ENCODE peak calls at places on chromosomes 7 and 10, in ten cellular contexts. M, O, V, X, R, L, S, D, Z and Q are unnamed samples.

GRCh38 chr10:43452356-43452914 is 15.5 kb downstream of the ZNF487 start:
- DNase-seq in M (no peak), O (no peak), V (no peak), X (no peak), R (no peak), L (no peak), S (peak), D (no peak), Z (no peak), Q (peak)

GRCh38 chr10:11148131-11148530 is 130.5 kb downstream of the CELF2 start:
- DNase-seq in M (no peak), O (no peak), V (no peak), X (no peak), R (no peak), L (no peak), S (no peak), D (no peak), Z (no peak), Q (no peak)

GRCh38 chr10:80686734-80687561 is 149.2 kb downstream of the SH2D4B start:
- DNase-seq in M (no peak), O (no peak), V (no peak), X (no peak), R (no peak), L (no peak), S (no peak), D (no peak), Z (no peak), Q (no peak)

GRCh38 chr10:127940866-127941640 is 34.1 kb downstream of the PTPRE start:
- DNase-seq in M (no peak), O (no peak), V (no peak), X (no peak), R (no peak), L (no peak), S (no peak), D (no peak), Z (no peak), Q (no peak)

GRCh38 chr7:87038993-87039716 is 20.3 kb downstream of the ELAPOR2 start:
- DNase-seq in M (no peak), O (no peak), V (no peak), X (no peak), R (no peak), L (no peak), S (no peak), D (no peak), Z (no peak), Q (peak)

GRCh38 chr10:19941206-19941880 is 125.1 kb downstream of the PLXDC2 start:
- DNase-seq in M (no peak), O (no peak), V (no peak), X (no peak), R (no peak), L (no peak), S (no peak), D (no peak), Z (no peak), Q (no peak)

GRCh38 chr7:42237162-42237821 is at the start of gene GLI3:
- DNase-seq in M (peak), O (peak), V (peak), X (peak), R (peak), L (no peak), S (peak), D (peak), Z (no peak), Q (peak)

GRCh38 chr7:7932553-7932952 is 36.0 kb upstream of the GLCCI1 start:
- DNase-seq in M (no peak), O (no peak), V (no peak), X (no peak), R (no peak), L (no peak), S (peak), D (no peak), Z (no peak), Q (peak)

GRCh38 chr7:26863504-26864308 is 684 bp downstream of the SKAP2 start:
- DNase-seq in M (no peak), O (no peak), V (peak), X (no peak), R (no peak), L (peak), S (no peak), D (no peak), Z (no peak), Q (no peak)

GRCh38 chr10:28200804-28201203 is 102.1 kb downstream of the MPP7 start:
- DNase-seq in M (no peak), O (no peak), V (no peak), X (no peak), R (no peak), L (no peak), S (no peak), D (no peak), Z (no peak), Q (no peak)

GRCh38 chr7:157792954-157793353 is 456.1 kb downstream of the DNAJB6 start:
- DNase-seq in M (no peak), O (no peak), V (no peak), X (no peak), R (no peak), L (no peak), S (no peak), D (no peak), Z (no peak), Q (no peak)

GRCh38 chr7:142611566-142612250 is 137.6 kb upstream of the PRSS1 start:
- DNase-seq in M (no peak), O (peak), V (no peak), X (no peak), R (no peak), L (no peak), S (no peak), D (no peak), Z (no peak), Q (no peak)

GRCh38 chr10:132628966-132629900 is 91.6 kb downstream of the INPP5A start:
- DNase-seq in M (peak), O (no peak), V (no peak), X (peak), R (peak), L (no peak), S (no peak), D (no peak), Z (no peak), Q (no peak)

GRCh38 chr7:159107052-159107892 is 37.4 kb downstream of the VIPR2 start:
- DNase-seq in M (no peak), O (no peak), V (no peak), X (no peak), R (no peak), L (no peak), S (no peak), D (no peak), Z (no peak), Q (no peak)

GRCh38 chr7:66140924-66141323 is 26.3 kb downstream of the CRCP start:
- DNase-seq in M (peak), O (peak), V (peak), X (peak), R (peak), L (no peak), S (peak), D (peak), Z (no peak), Q (peak)

GRCh38 chr10:43707755-43708154 is 59.1 kb upstream of the ZNF32 start:
- DNase-seq in M (no peak), O (no peak), V (no peak), X (no peak), R (no peak), L (no peak), S (no peak), D (no peak), Z (no peak), Q (no peak)

GRCh38 chr10:122671355-122671754 is 28.3 kb downstream of the C10orf120 start:
- DNase-seq in M (no peak), O (no peak), V (no peak), X (no peak), R (no peak), L (no peak), S (no peak), D (no peak), Z (no peak), Q (peak)

GRCh38 chr10:88395677-88396076 is 187.4 kb downstream of the RNLS start:
- DNase-seq in M (no peak), O (no peak), V (peak), X (no peak), R (no peak), L (no peak), S (peak), D (no peak), Z (no peak), Q (peak)

GRCh38 chr10:113216068-113216467 is 266.0 kb downstream of the TCF7L2 start:
- DNase-seq in M (no peak), O (no peak), V (peak), X (no peak), R (no peak), L (no peak), S (peak), D (no peak), Z (no peak), Q (peak)

GRCh38 chr10:31754803-31755624 is 173.6 kb downstream of the ARHGAP12 start:
- DNase-seq in M (no peak), O (no peak), V (peak), X (peak), R (no peak), L (no peak), S (peak), D (no peak), Z (no peak), Q (peak)

GRCh38 chr10:31595992-31596391 is 277.0 kb downstream of the ZEB1 start:
- DNase-seq in M (no peak), O (no peak), V (no peak), X (no peak), R (no peak), L (no peak), S (no peak), D (no peak), Z (no peak), Q (no peak)

GRCh38 chr7:6268909-6269306 is 3.5 kb downstream of the CYTH3 start:
- DNase-seq in M (no peak), O (peak), V (no peak), X (peak), R (no peak), L (no peak), S (no peak), D (no peak), Z (no peak), Q (no peak)

GRCh38 chr10:28326516-28327493 is 23.9 kb upstream of the MPP7 start:
- DNase-seq in M (peak), O (peak), V (peak), X (no peak), R (no peak), L (no peak), S (peak), D (no peak), Z (no peak), Q (peak)

GRCh38 chr10:90193240-90193985 is 492.0 kb downstream of the KIF20B start:
- DNase-seq in M (no peak), O (no peak), V (peak), X (no peak), R (no peak), L (no peak), S (no peak), D (no peak), Z (no peak), Q (no peak)

GRCh38 chr10:121058082-121058481 is 206.9 kb downstream of the WDR11 start:
- DNase-seq in M (no peak), O (no peak), V (no peak), X (no peak), R (no peak), L (no peak), S (no peak), D (no peak), Z (no peak), Q (no peak)

GRCh38 chr10:118730699-118731456 is 23.9 kb downstream of the CACUL1 start:
- DNase-seq in M (no peak), O (peak), V (no peak), X (no peak), R (no peak), L (no peak), S (peak), D (no peak), Z (no peak), Q (peak)

GRCh38 chr7:132138817-132139216 is 437.5 kb downstream of the PLXNA4 start:
- DNase-seq in M (no peak), O (no peak), V (peak), X (no peak), R (no peak), L (no peak), S (peak), D (no peak), Z (no peak), Q (no peak)

GRCh38 chr10:58621379-58622077 is 108.9 kb downstream of the BICC1 start:
- DNase-seq in M (no peak), O (no peak), V (no peak), X (no peak), R (no peak), L (no peak), S (no peak), D (no peak), Z (no peak), Q (no peak)

GRCh38 chr10:21172774-21173432 is 275.8 kb upstream of the NEBL start:
- DNase-seq in M (no peak), O (peak), V (no peak), X (peak), R (no peak), L (no peak), S (no peak), D (no peak), Z (no peak), Q (no peak)

GRCh38 chr7:142383826-142384507 is 126.1 kb upstream of the PRSS58 start:
- DNase-seq in M (no peak), O (no peak), V (no peak), X (no peak), R (no peak), L (no peak), S (no peak), D (no peak), Z (no peak), Q (no peak)

GRCh38 chr10:84039957-84040356 is 99.4 kb upstream of the GHITM start:
- DNase-seq in M (no peak), O (no peak), V (no peak), X (no peak), R (no peak), L (no peak), S (no peak), D (no peak), Z (no peak), Q (no peak)

GRCh38 chr10:66639351-66639750 is 286.5 kb upstream of the LRRTM3 start:
- DNase-seq in M (no peak), O (no peak), V (peak), X (no peak), R (no peak), L (no peak), S (no peak), D (no peak), Z (no peak), Q (no peak)

GRCh38 chr7:69465262-69465661 is 133.0 kb upstream of the AUTS2 start:
- DNase-seq in M (no peak), O (no peak), V (no peak), X (no peak), R (no peak), L (no peak), S (no peak), D (no peak), Z (no peak), Q (no peak)

GRCh38 chr7:13144622-13145021 is 457.2 kb downstream of the ARL4A start:
- DNase-seq in M (no peak), O (no peak), V (peak), X (no peak), R (no peak), L (no peak), S (no peak), D (no peak), Z (no peak), Q (no peak)
- TF ChIP-seq CTCF in M (no peak), O (no peak), V (no peak), X (no peak), R (no peak), L (no peak), S (no peak), D (no peak), Z (no peak), Q (no peak)

DNA sequence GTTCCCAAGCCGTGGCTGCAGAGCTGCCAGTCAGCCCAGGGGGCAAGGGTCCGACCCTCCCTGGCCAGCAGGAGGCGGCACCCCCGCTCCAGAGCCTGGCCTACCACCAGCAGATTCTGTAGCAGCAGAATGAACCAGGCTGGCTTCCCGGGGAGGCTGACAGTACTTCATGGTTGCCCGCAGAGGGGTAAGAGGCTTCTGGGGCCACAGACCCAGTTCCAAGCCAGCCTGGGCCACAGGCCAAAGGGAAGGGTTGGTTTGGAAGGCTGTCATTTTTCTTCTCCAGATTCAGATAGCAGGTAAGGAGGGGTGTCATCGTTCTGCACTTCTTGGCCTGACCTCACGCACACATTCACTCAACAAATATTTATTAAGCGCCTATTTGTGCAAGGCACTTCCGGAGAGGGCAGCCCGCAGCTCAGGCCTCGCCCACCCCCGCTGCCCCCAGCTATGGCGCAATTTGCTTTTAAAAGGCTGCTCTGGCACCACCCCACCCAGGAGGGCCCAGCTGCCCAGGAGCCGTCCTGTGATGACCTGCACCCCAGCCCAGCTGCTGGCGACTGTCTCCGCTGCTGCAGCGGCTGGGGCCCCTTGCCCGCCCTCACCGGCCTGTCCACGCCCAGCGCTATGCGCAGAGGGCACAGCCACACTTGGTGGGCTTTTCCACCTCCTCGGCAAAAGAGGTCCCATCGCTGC is 168.5 kb downstream of the LCOR start:
- DNase-seq in M (no peak), O (peak), V (no peak), X (peak), R (no peak), L (no peak), S (peak), D (no peak), Z (no peak), Q (peak)
- TF ChIP-seq CTCF in M (no peak), O (no peak), V (no peak), X (peak), R (no peak), L (no peak), S (no peak), D (no peak), Z (no peak), Q (no peak)

GRCh38 chr10:102919992-102920736 is 2.1 kb downstream of the CNNM2 start:
- DNase-seq in M (no peak), O (no peak), V (no peak), X (peak), R (no peak), L (no peak), S (no peak), D (no peak), Z (no peak), Q (no peak)

GRCh38 chr10:102918817-102919236 is 733 bp downstream of the CNNM2 start:
- DNase-seq in M (peak), O (peak), V (no peak), X (peak), R (no peak), L (peak), S (no peak), D (no peak), Z (no peak), Q (no peak)

GRCh38 chr10:102919237-102919959 is 1.3 kb downstream of the CNNM2 start:
- DNase-seq in M (no peak), O (peak), V (peak), X (peak), R (peak), L (no peak), S (no peak), D (no peak), Z (no peak), Q (no peak)

GRCh38 chr10:102917314-102917961 is 656 bp upstream of the CNNM2 start:
- DNase-seq in M (peak), O (peak), V (peak), X (peak), R (peak), L (peak), S (peak), D (peak), Z (peak), Q (peak)

DNA sequence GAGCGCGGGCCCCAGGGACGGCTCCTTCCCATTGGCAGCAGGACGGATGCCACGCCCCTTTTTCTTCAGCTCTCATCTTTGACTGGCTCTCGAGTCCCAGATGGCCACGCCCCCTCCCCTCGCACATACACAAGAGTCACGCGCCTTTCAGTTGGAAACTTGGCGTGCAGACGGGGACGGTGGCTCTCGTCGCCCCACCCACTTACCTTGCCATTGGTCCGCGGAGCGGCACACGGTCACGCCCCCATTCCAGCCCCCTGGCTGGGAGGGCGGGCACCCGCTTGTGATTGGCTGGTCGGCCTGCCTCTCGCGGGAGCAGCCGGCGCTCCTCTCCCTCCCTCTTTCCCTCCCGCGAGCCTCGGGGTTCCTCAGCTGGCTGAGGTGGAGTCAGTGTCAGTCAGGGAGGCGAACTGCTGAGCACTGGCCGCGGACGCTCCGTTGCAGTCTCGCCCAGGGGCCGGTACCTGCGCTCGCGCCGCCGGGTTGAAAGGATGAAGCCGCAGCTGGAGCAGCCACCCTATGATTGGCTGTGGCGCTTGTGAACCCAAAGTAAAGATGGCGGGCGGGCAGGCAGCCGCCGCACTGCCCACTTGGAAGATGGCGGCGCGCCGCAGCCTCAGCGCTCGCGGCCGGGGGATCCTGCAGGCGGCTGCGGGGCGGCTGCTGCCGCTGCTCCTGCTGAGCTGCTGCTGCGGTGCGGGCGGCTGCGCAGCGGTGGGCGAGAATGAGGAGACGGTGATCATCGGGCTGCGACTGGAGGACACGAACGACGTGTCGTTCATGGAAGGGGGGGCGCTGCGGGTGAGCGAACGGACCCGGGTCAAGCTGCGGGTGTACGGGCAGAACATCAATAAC is at the start of gene CNNM2:
- DNase-seq in M (peak), O (peak), V (peak), X (peak), R (peak), L (peak), S (peak), D (peak), Z (peak), Q (peak)
- TF ChIP-seq CTCF in M (peak), O (peak), V (no peak), X (no peak), R (no peak), L (no peak), S (no peak), D (no peak), Z (no peak), Q (no peak)

DNA sequence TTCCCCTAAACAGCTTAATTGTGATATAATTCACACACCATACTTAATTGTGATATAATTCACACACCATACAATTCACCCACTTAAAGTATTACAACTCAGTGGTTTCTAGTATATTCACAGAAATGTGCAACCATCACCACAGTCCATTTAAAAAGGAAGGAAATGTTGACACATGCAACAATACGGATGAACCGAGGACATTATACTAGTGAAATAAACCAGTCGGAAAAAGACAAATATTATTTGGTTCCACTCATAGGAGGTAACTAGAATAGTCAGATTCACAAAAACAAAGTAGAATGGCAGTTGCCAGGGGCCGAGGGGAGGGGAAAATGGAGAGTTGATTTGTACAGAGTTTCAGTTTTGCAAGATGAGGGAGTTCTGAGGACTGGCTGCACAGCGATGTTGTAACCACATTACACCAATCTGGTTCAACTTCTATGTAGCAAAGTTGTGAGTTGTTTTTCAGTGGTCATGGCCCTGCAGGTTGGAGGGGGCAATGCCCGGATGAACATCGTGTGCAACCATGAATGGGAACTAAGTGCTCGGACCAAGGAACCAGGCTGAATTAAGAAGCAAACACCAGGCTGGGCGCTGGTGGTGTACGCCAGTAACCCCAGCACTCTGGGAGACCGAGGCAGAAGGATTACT is 17.6 kb upstream of the TNPO3 start:
- DNase-seq in M (no peak), O (no peak), V (no peak), X (no peak), R (no peak), L (no peak), S (no peak), D (no peak), Z (no peak), Q (no peak)
- TF ChIP-seq CTCF in M (no peak), O (no peak), V (no peak), X (no peak), R (no peak), L (no peak), S (no peak), D (no peak), Z (no peak), Q (no peak)

GRCh38 chr7:100827330-100828226 is at the start of gene EPHB4:
- DNase-seq in M (peak), O (peak), V (peak), X (peak), R (peak), L (no peak), S (peak), D (peak), Z (no peak), Q (peak)
- TF ChIP-seq CTCF in M (peak), O (peak), V (peak), X (no peak), R (peak), L (no peak), S (no peak), D (no peak), Z (no peak), Q (peak)